ENCODE peak calls at places on chromosome 10, in nine cellular contexts. L, T, D, U, G, I, X, M and P are unnamed samples.

GRCh38 chr10:11687357-11687771 is 54.8 kb upstream of the ECHDC3 start:
- DNase-seq in T (peak), X (no peak), M (no peak), D (no peak), I (no peak), L (no peak), G (no peak), U (no peak), P (no peak)

GRCh38 chr10:55351431-55351830 is 550.4 kb upstream of the PCDH15 start:
- DNase-seq in D (no peak), M (no peak), X (no peak), U (no peak), I (no peak), L (no peak), T (no peak), G (no peak), P (no peak)

GRCh38 chr10:122021828-122022227 is 32.9 kb downstream of the TACC2 start:
- DNase-seq in L (no peak), U (no peak), X (no peak), D (no peak), G (no peak), I (no peak), T (no peak), M (no peak), P (no peak)

GRCh38 chr10:27192284-27192683 is 37.1 kb downstream of the MASTL start:
- DNase-seq in L (peak), T (peak), M (peak), X (peak), D (no peak), I (peak), U (peak), G (no peak), P (no peak)

GRCh38 chr10:23035569-23035968 is 59.8 kb upstream of the MSRB2 start:
- DNase-seq in U (peak), X (peak), T (peak), L (no peak), G (no peak), D (no peak), M (no peak), I (no peak), P (no peak)

GRCh38 chr10:90872648-90873020 is 860 bp downstream of the RPP30 start:
- DNase-seq in D (no peak), M (no peak), G (no peak), L (no peak), I (no peak), T (no peak), U (peak), X (no peak), P (no peak)

GRCh38 chr10:6678211-6678803 is 98.2 kb upstream of the PRKCQ start:
- DNase-seq in U (peak), M (peak), T (peak), L (peak), X (peak), I (peak), D (peak), G (peak), P (peak)

GRCh38 chr10:119326167-119326566 is 118.8 kb downstream of the GRK5 start:
- DNase-seq in M (no peak), L (no peak), U (no peak), X (no peak), T (no peak), G (no peak), D (no peak), I (no peak), P (no peak)

GRCh38 chr10:132480356-132480755 is 57.2 kb upstream of the INPP5A start:
- DNase-seq in L (no peak), I (no peak), G (no peak), U (no peak), D (no peak), M (no peak), T (peak), X (no peak), P (no peak)

GRCh38 chr10:17805921-17806577 is 3.1 kb upstream of the MRC1 start:
- DNase-seq in X (no peak), D (peak), U (no peak), I (no peak), M (no peak), G (no peak), L (no peak), T (no peak), P (no peak)

GRCh38 chr10:121168513-121169216 is 317.5 kb downstream of the WDR11 start:
- DNase-seq in M (no peak), G (no peak), D (no peak), I (no peak), L (no peak), X (no peak), U (no peak), T (no peak), P (no peak)

GRCh38 chr10:33155720-33156638 is 178.5 kb downstream of the NRP1 start:
- DNase-seq in I (peak), G (no peak), X (no peak), U (peak), L (peak), T (peak), M (peak), D (no peak), P (no peak)